ENCODE peak calls at places on chromosomes 2 and 18, in ten cellular contexts. Z is ELR; V is choroid plexus epithelial cell; E is activated CD8-positive, alpha-beta memory T cell treated with anti-CD3 and anti-CD28 coated beads, Interleukin-2, amount 10 ng/mL, durations not matched to agents 7 days and 5 days; H is kidney glomerular epithelial cell; T is caudate nucleus; D is fibroblast of mammary gland; U is NCI-H2081; Y is iris pigment epithelial cell; J is activated CD4-positive, alpha-beta T cell treated with anti-CD3 and anti-CD28 coated beads, Interleukin-2, amount 50 U/mL, for 48 hours. A is an unnamed sample.

GRCh38 chr18:3016584-3017292 is 3.8 kb upstream of the LPIN2 start:
- DNase-seq in Z (no peak), V (peak), E (no peak), H (no peak), T (no peak), D (peak), U (no peak), Y (no peak), J (no peak), A (no peak)

GRCh38 chr2:527581-527980 is 149.6 kb downstream of the TMEM18 start:
- DNase-seq in Z (no peak), V (no peak), E (no peak), H (no peak), T (no peak), D (no peak), U (no peak), Y (no peak), J (no peak), A (no peak)

GRCh38 chr2:155692108-155692507 is 640.4 kb downstream of the NR4A2 start:
- DNase-seq in Z (no peak), V (no peak), E (no peak), H (no peak), T (no peak), D (no peak), U (no peak), Y (no peak), J (no peak), A (no peak)

GRCh38 chr2:97716695-97717617 is 3.6 kb downstream of the ZAP70 start:
- DNase-seq in Z (no peak), V (no peak), E (peak), H (no peak), T (no peak), D (no peak), U (no peak), Y (no peak), J (no peak), A (no peak)

GRCh38 chr2:6535572-6535971 is 330.1 kb downstream of the CMPK2 start:
- DNase-seq in Z (no peak), V (no peak), E (no peak), H (no peak), T (no peak), D (no peak), U (no peak), Y (no peak), J (no peak), A (no peak)

GRCh38 chr2:71884303-71885042 is 263.2 kb downstream of the CYP26B1 start:
- DNase-seq in Z (peak), V (peak), E (peak), H (no peak), T (no peak), D (peak), U (no peak), Y (peak), J (no peak), A (peak)

GRCh38 chr2:227460833-227461232 is 11.1 kb upstream of the AGFG1 start:
- DNase-seq in Z (peak), V (no peak), E (no peak), H (no peak), T (no peak), D (peak), U (no peak), Y (no peak), J (peak), A (no peak)

GRCh38 chr2:149587950-149588487 is 444 bp upstream of the MMADHC start:
- DNase-seq in Z (no peak), V (no peak), E (no peak), H (no peak), T (no peak), D (no peak), U (no peak), Y (no peak), J (no peak), A (no peak)

GRCh38 chr2:42995752-42996422 is 203.5 kb upstream of the HAAO start:
- DNase-seq in Z (no peak), V (no peak), E (no peak), H (no peak), T (no peak), D (no peak), U (no peak), Y (no peak), J (no peak), A (no peak)

GRCh38 chr2:127551221-127551930 is 15.9 kb downstream of the MYO7B start:
- DNase-seq in Z (no peak), V (no peak), E (no peak), H (no peak), T (no peak), D (no peak), U (no peak), Y (no peak), J (no peak), A (no peak)

GRCh38 chr2:159249955-159250723 is 36.4 kb downstream of the WDSUB1 start:
- DNase-seq in Z (peak), V (peak), E (no peak), H (peak), T (no peak), D (peak), U (peak), Y (peak), J (no peak), A (no peak)

GRCh38 chr2:11750422-11750821 is 4.0 kb downstream of the LPIN1 start:
- DNase-seq in Z (peak), V (no peak), E (peak), H (no peak), T (no peak), D (peak), U (no peak), Y (no peak), J (peak), A (no peak)

GRCh38 chr18:62287753-62288668 is 37.1 kb upstream of the TNFRSF11A start:
- DNase-seq in Z (no peak), V (no peak), E (no peak), H (no peak), T (no peak), D (no peak), U (no peak), Y (no peak), J (no peak), A (no peak)

GRCh38 chr2:156540706-156541105 is 104.5 kb downstream of the GPD2 start:
- DNase-seq in Z (no peak), V (no peak), E (no peak), H (no peak), T (no peak), D (peak), U (no peak), Y (no peak), J (no peak), A (no peak)

GRCh38 chr18:1014951-1015627 is 110.4 kb downstream of the ADCYAP1 start:
- DNase-seq in Z (no peak), V (peak), E (no peak), H (peak), T (no peak), D (no peak), U (no peak), Y (peak), J (no peak), A (no peak)

GRCh38 chr2:116510117-116510671 is 1304.3 kb upstream of the DDX18 start:
- DNase-seq in Z (no peak), V (peak), E (no peak), H (no peak), T (no peak), D (no peak), U (peak), Y (peak), J (no peak), A (no peak)

GRCh38 chr2:65156041-65156440 is 26.1 kb upstream of the RAB1A start:
- DNase-seq in Z (no peak), V (no peak), E (no peak), H (no peak), T (no peak), D (no peak), U (no peak), Y (no peak), J (no peak), A (no peak)

GRCh38 chr2:64613276-64613675 is 40.4 kb downstream of the SERTAD2 start:
- DNase-seq in Z (no peak), V (no peak), E (no peak), H (no peak), T (no peak), D (peak), U (no peak), Y (no peak), J (no peak), A (no peak)

GRCh38 chr2:160440888-160441287 is 52.7 kb downstream of the RBMS1 start:
- DNase-seq in Z (no peak), V (no peak), E (no peak), H (no peak), T (no peak), D (peak), U (peak), Y (no peak), J (no peak), A (no peak)

GRCh38 chr2:180413331-180413730 is 406.2 kb upstream of the CWC22 start:
- DNase-seq in Z (no peak), V (no peak), E (no peak), H (no peak), T (no peak), D (no peak), U (no peak), Y (no peak), J (no peak), A (no peak)

GRCh38 chr18:13412901-13413300 is 194.3 kb downstream of the LDLRAD4 start:
- DNase-seq in Z (no peak), V (no peak), E (no peak), H (no peak), T (no peak), D (no peak), U (no peak), Y (no peak), J (no peak), A (no peak)

GRCh38 chr2:56680971-56681631 is 497.3 kb downstream of the CCDC85A start:
- DNase-seq in Z (peak), V (peak), E (no peak), H (peak), T (no peak), D (peak), U (no peak), Y (peak), J (no peak), A (peak)

GRCh38 chr2:12861344-12861942 is 144.7 kb downstream of the TRIB2 start:
- DNase-seq in Z (peak), V (peak), E (peak), H (no peak), T (no peak), D (peak), U (no peak), Y (peak), J (no peak), A (no peak)

GRCh38 chr2:175450029-175450428 is 268.5 kb upstream of the ATP5MC3 start:
- DNase-seq in Z (no peak), V (no peak), E (no peak), H (no peak), T (no peak), D (no peak), U (no peak), Y (no peak), J (no peak), A (no peak)

GRCh38 chr2:239814136-239814916 is 210.8 kb downstream of the NDUFA10 start:
- DNase-seq in Z (no peak), V (no peak), E (peak), H (no peak), T (no peak), D (peak), U (no peak), Y (no peak), J (no peak), A (no peak)

GRCh38 chr18:46352520-46353250 is 248.5 kb downstream of the HAUS1 start:
- DNase-seq in Z (no peak), V (no peak), E (no peak), H (no peak), T (no peak), D (no peak), U (no peak), Y (no peak), J (no peak), A (no peak)

GRCh38 chr2:43714164-43714563 is 37.9 kb upstream of the C1GALT1C1L start:
- DNase-seq in Z (peak), V (peak), E (no peak), H (no peak), T (no peak), D (peak), U (no peak), Y (peak), J (no peak), A (no peak)

GRCh38 chr18:54918060-54918459 is 41.2 kb downstream of the CCDC68 start:
- DNase-seq in Z (no peak), V (no peak), E (no peak), H (no peak), T (no peak), D (no peak), U (no peak), Y (no peak), J (no peak), A (no peak)

GRCh38 chr2:203565076-203565475 is 30.0 kb upstream of the RAPH1 start:
- DNase-seq in Z (no peak), V (no peak), E (no peak), H (no peak), T (no peak), D (no peak), U (no peak), Y (no peak), J (no peak), A (no peak)

GRCh38 chr2:227717687-227718567 is at the start of gene SLC19A3:
- DNase-seq in Z (peak), V (peak), E (no peak), H (peak), T (peak), D (peak), U (peak), Y (peak), J (peak), A (peak)

A was measured in astrocyte of the cerebellum.